ENCODE peak calls at places on chromosomes 7 and 10, in nine cellular contexts. Y is hepatocyte, Q is prostate gland, D is astrocyte of the cerebellum, F is HCT116, O is mesenchymal stem cell, I is AG10803, X is AG04449, H is HAP-1. B is an unnamed sample.

GRCh38 chr7:122384528-122384927 is 80.0 kb upstream of the FEZF1 start:
- DNase-seq in Y (no peak), Q (no peak), D (no peak), F (no peak), O (no peak), I (no peak), X (no peak), H (no peak), B (no peak)

GRCh38 chr7:142298631-142299030 is 40.8 kb upstream of the PRSS58 start:
- DNase-seq in Y (no peak), Q (no peak), D (no peak), F (no peak), O (no peak), I (no peak), X (no peak), H (no peak), B (no peak)

GRCh38 chr7:148901178-148901577 is 17.1 kb upstream of the EZH2 start:
- DNase-seq in Y (no peak), Q (no peak), D (no peak), F (no peak), O (no peak), I (no peak), X (no peak), H (no peak), B (no peak)

GRCh38 chr10:68280750-68281149 is 48.8 kb upstream of the ATOH7 start:
- DNase-seq in Y (no peak), Q (no peak), D (no peak), F (no peak), O (no peak), I (no peak), X (no peak), H (no peak), B (no peak)

GRCh38 chr10:76150139-76150885 is 718.9 kb downstream of the LRMDA start:
- DNase-seq in Y (peak), Q (peak), D (peak), F (no peak), O (peak), I (peak), X (no peak), H (no peak), B (no peak)

GRCh38 chr7:14902589-14902963 is at the start of gene DGKB:
- DNase-seq in Y (peak), Q (no peak), D (peak), F (no peak), O (peak), I (peak), X (no peak), H (no peak), B (no peak)

GRCh38 chr10:22550732-22551131 is 163.6 kb downstream of the PIP4K2A start:
- DNase-seq in Y (peak), Q (no peak), D (no peak), F (peak), O (peak), I (peak), X (no peak), H (no peak), B (no peak)

GRCh38 chr7:69663911-69664310 is 65.6 kb downstream of the AUTS2 start:
- DNase-seq in Y (no peak), Q (no peak), D (no peak), F (no peak), O (no peak), I (no peak), X (no peak), H (no peak), B (no peak)

GRCh38 chr7:66258409-66258808 is 53.3 kb downstream of the TPST1 start:
- DNase-seq in Y (no peak), Q (no peak), D (no peak), F (no peak), O (no peak), I (peak), X (no peak), H (peak), B (no peak)

GRCh38 chr10:63703740-63704345 is 182.6 kb downstream of the REEP3 start:
- DNase-seq in Y (no peak), Q (no peak), D (no peak), F (no peak), O (no peak), I (no peak), X (no peak), H (no peak), B (no peak)

GRCh38 chr10:74418285-74418872 is 267.4 kb downstream of the ADK start:
- DNase-seq in Y (peak), Q (no peak), D (no peak), F (no peak), O (no peak), I (peak), X (no peak), H (peak), B (no peak)

GRCh38 chr10:28400176-28400575 is 97.3 kb upstream of the MPP7 start:
- DNase-seq in Y (no peak), Q (no peak), D (no peak), F (no peak), O (no peak), I (no peak), X (no peak), H (no peak), B (no peak)

GRCh38 chr10:63237396-63237795 is 104.3 kb downstream of the NRBF2 start:
- DNase-seq in Y (peak), Q (no peak), D (no peak), F (peak), O (no peak), I (no peak), X (no peak), H (no peak), B (no peak)

GRCh38 chr7:48025630-48026029 is 3.3 kb downstream of the SUN3 start:
- DNase-seq in Y (peak), Q (no peak), D (no peak), F (no peak), O (peak), I (no peak), X (no peak), H (no peak), B (no peak)

GRCh38 chr10:114638874-114639625 is 19.0 kb downstream of the ABLIM1 start:
- DNase-seq in Y (no peak), Q (no peak), D (peak), F (no peak), O (peak), I (peak), X (peak), H (no peak), B (no peak)

GRCh38 chr7:17645500-17645899 is 294.8 kb downstream of the SNX13 start:
- DNase-seq in Y (no peak), Q (no peak), D (no peak), F (no peak), O (no peak), I (no peak), X (no peak), H (no peak), B (no peak)

GRCh38 chr7:154412105-154412504 is 359.9 kb downstream of the DPP6 start:
- DNase-seq in Y (no peak), Q (no peak), D (no peak), F (no peak), O (no peak), I (no peak), X (no peak), H (no peak), B (no peak)

GRCh38 chr10:103548581-103549348 is 55.3 kb downstream of the NEURL1 start:
- DNase-seq in Y (peak), Q (no peak), D (no peak), F (no peak), O (no peak), I (no peak), X (no peak), H (no peak), B (peak)

GRCh38 chr7:158596745-158597144 is 9.1 kb upstream of the PTPRN2 start:
- DNase-seq in Y (no peak), Q (no peak), D (no peak), F (no peak), O (no peak), I (no peak), X (no peak), H (no peak), B (no peak)

GRCh38 chr7:158591944-158592343 is 4.3 kb upstream of the PTPRN2 start:
- DNase-seq in Y (no peak), Q (no peak), D (no peak), F (no peak), O (no peak), I (no peak), X (no peak), H (no peak), B (no peak)

GRCh38 chr7:158595068-158595467 is 7.4 kb upstream of the PTPRN2 start:
- DNase-seq in Y (peak), Q (no peak), D (peak), F (peak), O (peak), I (peak), X (no peak), H (peak), B (no peak)

GRCh38 chr7:158592541-158592940 is 4.9 kb upstream of the PTPRN2 start:
- DNase-seq in Y (no peak), Q (no peak), D (no peak), F (no peak), O (no peak), I (no peak), X (no peak), H (no peak), B (no peak)

GRCh38 chr7:158596309-158596708 is 8.7 kb upstream of the PTPRN2 start:
- DNase-seq in Y (no peak), Q (no peak), D (no peak), F (no peak), O (no peak), I (no peak), X (no peak), H (no peak), B (no peak)
- H3K4me3 ChIP-seq in Y (no peak), Q (no peak), D (no peak), F (no peak), O (no peak), I (no peak), X (no peak), H (no peak), B (no peak)

GRCh38 chr7:11083214-11083568 is 109.5 kb downstream of the PHF14 start:
- DNase-seq in Y (peak), Q (no peak), D (no peak), F (no peak), O (no peak), I (no peak), X (no peak), H (no peak), B (no peak)
- H3K4me3 ChIP-seq in Y (no peak), Q (no peak), D (no peak), F (no peak), O (no peak), I (no peak), X (no peak), H (no peak), B (no peak)

GRCh38 chr7:103446046-103446520 is at the start of gene SLC26A5:
- DNase-seq in Y (peak), Q (peak), D (no peak), F (no peak), O (no peak), I (no peak), X (no peak), H (peak), B (peak)
- H3K4me3 ChIP-seq in Y (peak), Q (peak), D (peak), F (peak), O (peak), I (peak), X (peak), H (no peak), B (no peak)

DNA sequence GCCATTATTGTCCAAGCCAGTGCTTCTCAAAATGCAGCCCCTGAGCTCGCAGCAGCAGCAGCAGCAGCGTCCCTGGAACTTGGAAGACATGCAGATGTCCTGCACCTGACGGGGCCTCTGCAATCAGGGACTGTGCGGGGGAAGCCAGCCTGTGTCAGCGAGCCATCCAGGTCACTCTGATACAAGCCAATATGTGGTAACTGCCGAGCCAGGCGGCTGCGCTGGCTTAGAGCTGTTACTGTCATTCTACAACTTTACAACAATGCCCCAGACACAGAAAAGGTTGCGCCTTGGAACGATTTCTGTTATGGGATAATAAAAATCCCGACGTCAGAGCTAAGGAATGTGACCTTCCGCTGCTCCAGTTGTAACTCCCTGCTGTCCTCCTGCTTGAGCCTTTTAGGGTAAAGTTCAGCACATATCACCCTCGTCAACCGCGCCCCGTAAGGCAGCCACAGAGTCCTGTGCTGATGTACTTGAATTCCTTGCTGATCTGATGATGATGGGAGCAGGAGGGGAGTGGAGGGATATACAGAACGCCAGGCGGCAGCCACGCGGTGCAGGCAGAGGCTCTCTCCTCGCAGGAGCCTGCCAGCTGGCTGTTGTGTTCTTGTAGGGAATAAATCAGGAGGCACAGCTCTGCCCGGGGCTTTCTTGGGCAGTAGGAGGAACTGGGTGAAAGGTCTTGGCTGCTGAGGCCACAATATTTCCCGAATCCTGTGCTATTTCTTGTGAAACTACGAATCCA is 20.0 kb upstream of the CRYGN start:
- DNase-seq in Y (peak), Q (peak), D (peak), F (peak), O (peak), I (peak), X (peak), H (peak), B (peak)
- H3K4me3 ChIP-seq in Y (no peak), Q (peak), D (peak), F (peak), O (peak), I (peak), X (peak), H (no peak), B (no peak)

GRCh38 chr7:94401411-94401810 is 6.7 kb downstream of the COL1A2 start:
- DNase-seq in Y (no peak), Q (no peak), D (no peak), F (no peak), O (no peak), I (peak), X (no peak), H (no peak), B (no peak)
- H3K4me3 ChIP-seq in Y (no peak), Q (no peak), D (peak), F (no peak), O (peak), I (peak), X (peak), H (no peak), B (no peak)

DNA sequence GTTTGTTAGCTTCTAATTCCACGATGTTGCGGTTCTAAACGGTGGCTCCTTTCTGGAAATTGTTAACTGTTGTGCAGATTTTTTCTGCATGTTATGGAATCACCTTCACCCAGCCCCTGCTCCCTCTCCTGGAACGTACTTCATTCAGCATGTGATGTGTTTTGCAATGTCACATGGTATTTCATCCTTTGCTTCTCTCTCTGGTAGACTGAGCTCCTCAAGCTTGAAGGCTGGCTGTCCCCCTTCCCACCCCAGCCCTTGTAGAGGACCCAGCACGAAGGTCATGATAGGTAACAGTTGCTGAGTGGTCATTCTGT is 4.4 kb downstream of the PPP2R2D start:
- DNase-seq in Y (no peak), Q (no peak), D (no peak), F (no peak), O (no peak), I (no peak), X (no peak), H (no peak), B (no peak)
- H3K4me3 ChIP-seq in Y (no peak), Q (no peak), D (no peak), F (no peak), O (no peak), I (no peak), X (no peak), H (no peak), B (no peak)

DNA sequence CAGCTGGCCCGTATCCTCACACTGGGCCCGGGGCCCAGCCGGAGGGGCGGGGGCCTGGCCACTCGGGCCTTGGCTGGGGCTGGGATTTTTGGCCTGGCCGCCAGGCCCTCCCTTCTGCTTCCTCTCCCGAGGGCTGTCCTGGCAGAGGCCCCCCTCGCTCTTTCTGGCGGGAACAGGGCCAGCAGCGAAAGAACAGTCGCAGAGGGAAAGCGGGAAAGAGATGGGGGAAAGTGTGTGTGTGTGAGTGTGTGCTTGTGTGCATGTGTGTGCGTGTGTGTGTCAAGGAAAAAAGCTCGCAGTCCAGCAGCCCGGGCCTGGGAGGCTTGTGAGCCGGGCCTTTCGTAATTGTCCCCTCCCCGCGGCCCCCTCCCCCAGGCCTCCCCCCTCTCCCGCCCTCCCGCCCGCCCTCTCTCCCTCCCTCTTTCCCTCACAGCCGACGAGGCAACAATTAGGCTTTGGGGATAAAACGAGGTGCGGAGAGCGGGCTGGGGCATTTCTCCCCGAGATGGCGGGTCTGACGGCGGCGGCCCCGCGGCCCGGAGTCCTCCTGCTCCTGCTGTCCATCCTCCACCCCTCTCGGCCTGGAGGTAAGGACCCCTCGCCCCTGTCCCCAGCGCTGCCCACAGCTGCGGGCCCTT is at the start of gene ELN:
- DNase-seq in Y (peak), Q (peak), D (no peak), F (no peak), O (peak), I (peak), X (no peak), H (no peak), B (peak)
- H3K4me3 ChIP-seq in Y (no peak), Q (peak), D (peak), F (no peak), O (peak), I (peak), X (no peak), H (no peak), B (no peak)

B was measured in mucosa of descending colon.